ENCODE peak calls at places on chromosomes 11 and 22, in five cellular contexts. L is PC-9, W is transverse colon, Q is choroid plexus epithelial cell, R is PC-3. U is an unnamed sample.
A peak's percentile ranks its signal among the peaks of the same experiment; 100 is the strongest.

GRCh38 chr11:1759851-1760220 is 3.9 kb downstream of the CTSD start:
- DNase-seq in L (no peak), W (no peak), Q (no peak), R (no peak), U (no peak)

GRCh38 chr22:42461511-42461910 is 29.3 kb upstream of the NFAM1 start:
- DNase-seq in L (peak; percentile 46), W (no peak), Q (no peak), R (no peak), U (no peak)

GRCh38 chr11:120096756-120097191 is 41.1 kb downstream of the TRIM29 start:
- DNase-seq in L (no peak), W (no peak), Q (no peak), R (no peak), U (no peak)

GRCh38 chr11:69233761-69234136 is 60.2 kb upstream of the MYEOV start:
- DNase-seq in L (no peak), W (no peak), Q (no peak), R (no peak), U (no peak)

GRCh38 chr22:32518848-32519247 is 44.2 kb downstream of the FBXO7 start:
- DNase-seq in L (peak; percentile 34), W (no peak), Q (no peak), R (peak; percentile 6), U (no peak)

GRCh38 chr22:19523240-19524169 is 705 bp downstream of the CLDN5 start:
- DNase-seq in L (no peak), W (no peak), Q (peak; percentile 47), R (no peak), U (no peak)

GRCh38 chr22:37638351-37639069 is 959 bp upstream of the SH3BP1 start:
- DNase-seq in L (no peak), W (peak; percentile 85), Q (no peak), R (no peak), U (no peak)

GRCh38 chr11:1295086-1295485 is 14.3 kb downstream of the TOLLIP start:
- DNase-seq in L (no peak), W (peak; percentile 7), Q (no peak), R (no peak), U (no peak)

GRCh38 chr11:133967599-133968238 is 11.0 kb upstream of the IGSF9B start:
- DNase-seq in L (no peak), W (no peak), Q (no peak), R (no peak), U (no peak)

GRCh38 chr11:116911981-116912734 is 74.7 kb upstream of the APOA1 start:
- DNase-seq in L (no peak), W (no peak), Q (no peak), R (no peak), U (no peak)

GRCh38 chr11:75240381-75241035 is at the start of gene TPBGL:
- DNase-seq in L (no peak), W (no peak), Q (peak; percentile 21), R (no peak), U (peak; percentile 18)

GRCh38 chr11:108111126-108111525 is 10.2 kb upstream of the ACAT1 start:
- DNase-seq in L (no peak), W (no peak), Q (no peak), R (no peak), U (no peak)

GRCh38 chr11:70662691-70663098 is 264.4 kb downstream of the CTTN start:
- DNase-seq in L (no peak), W (no peak), Q (no peak), R (no peak), U (no peak)

GRCh38 chr11:117175104-117175503 is 3.4 kb upstream of the SIDT2 start:
- DNase-seq in L (no peak), W (no peak), Q (no peak), R (no peak), U (no peak)

GRCh38 chr11:1130276-1131032 is 27.3 kb upstream of the MUC5AC start:
- DNase-seq in L (no peak), W (peak; percentile 6), Q (no peak), R (no peak), U (no peak)

GRCh38 chr11:36753960-36754359 is 155.9 kb upstream of the RAG2 start:
- DNase-seq in L (no peak), W (no peak), Q (no peak), R (no peak), U (no peak)

GRCh38 chr11:36751996-36752395 is 154.0 kb upstream of the RAG2 start:
- DNase-seq in L (no peak), W (no peak), Q (no peak), R (no peak), U (no peak)

GRCh38 chr11:36748856-36749255 is 150.8 kb upstream of the RAG2 start:
- DNase-seq in L (no peak), W (no peak), Q (no peak), R (no peak), U (no peak)

GRCh38 chr11:36750349-36750748 is 152.3 kb upstream of the RAG2 start:
- DNase-seq in L (no peak), W (no peak), Q (no peak), R (no peak), U (no peak)

DNA sequence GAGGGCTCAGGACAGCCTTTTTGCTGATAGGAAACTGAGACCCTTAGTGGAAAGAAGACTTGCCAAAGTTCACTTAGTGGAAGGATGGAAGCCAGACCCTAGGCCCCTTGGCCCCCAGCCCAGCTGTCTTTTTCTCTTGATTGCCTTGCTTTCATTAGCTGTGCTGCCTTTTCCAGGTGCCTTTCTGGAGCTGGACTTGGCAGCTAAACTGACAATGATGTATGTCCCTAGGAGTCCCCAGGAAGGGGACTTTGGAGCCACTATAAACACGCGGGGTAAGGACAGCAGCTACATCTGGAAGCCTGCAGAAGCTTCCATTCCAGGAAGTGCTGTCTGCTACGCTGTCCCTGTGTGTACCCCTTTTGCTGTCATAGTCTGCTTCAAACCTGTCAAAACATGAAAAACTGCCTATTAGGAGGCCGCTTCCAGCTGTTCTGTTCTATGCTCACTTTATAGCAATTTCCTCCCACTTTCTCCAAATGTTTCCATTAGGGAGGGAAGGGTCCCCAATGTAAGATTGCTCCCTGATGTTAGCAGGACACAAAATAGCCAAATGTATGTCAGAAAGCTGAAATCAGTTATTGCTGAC is 153.3 kb upstream of the RAG2 start:
- DNase-seq in L (no peak), W (no peak), Q (no peak), R (no peak), U (no peak)
- TF ChIP-seq CTCF in L (no peak), W (no peak), Q (no peak), R (no peak), U (no peak)

GRCh38 chr11:66637557-66638176 is 836 bp upstream of the RBM4 start:
- DNase-seq in L (no peak), W (no peak), Q (no peak), R (no peak), U (no peak)
- TF ChIP-seq CTCF in L (no peak), W (no peak), Q (no peak), R (no peak), U (no peak)

GRCh38 chr11:10648896-10649295 is 44.7 kb downstream of the IRAG1 start:
- DNase-seq in L (no peak), W (no peak), Q (no peak), R (no peak), U (no peak)
- TF ChIP-seq CTCF in L (no peak), W (no peak), Q (no peak), R (no peak), U (no peak)

DNA sequence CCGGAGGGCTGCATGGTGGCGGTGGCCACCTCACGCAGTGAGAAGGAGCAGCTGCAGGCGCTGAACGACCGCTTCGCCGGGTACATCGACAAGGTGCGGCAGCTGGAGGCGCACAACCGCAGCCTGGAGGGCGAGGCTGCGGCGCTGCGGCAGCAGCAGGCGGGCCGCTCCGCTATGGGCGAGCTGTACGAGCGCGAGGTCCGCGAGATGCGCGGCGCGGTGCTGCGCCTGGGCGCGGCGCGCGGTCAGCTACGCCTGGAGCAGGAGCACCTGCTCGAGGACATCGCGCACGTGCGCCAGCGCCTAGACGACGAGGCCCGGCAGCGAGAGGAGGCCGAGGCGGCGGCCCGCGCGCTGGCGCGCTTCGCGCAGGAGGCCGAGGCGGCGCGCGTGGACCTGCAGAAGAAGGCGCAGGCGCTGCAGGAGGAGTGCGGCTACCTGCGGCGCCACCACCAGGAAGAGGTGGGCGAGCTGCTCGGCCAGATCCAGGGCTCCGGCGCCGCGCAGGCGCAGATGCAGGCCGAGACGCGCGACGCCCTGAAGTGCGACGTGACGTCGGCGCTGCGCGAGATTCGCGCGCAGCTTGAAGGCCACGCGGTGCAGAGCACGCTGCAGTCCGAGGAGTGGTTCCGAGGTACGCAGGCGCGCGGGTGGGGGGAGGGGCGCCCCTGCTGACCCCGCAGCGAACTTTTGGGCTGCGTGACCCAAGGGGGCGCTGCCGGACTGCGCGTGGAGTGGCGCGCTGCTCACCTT is 670 bp downstream of the NEFH start:
- DNase-seq in L (peak; percentile 64), W (no peak), Q (peak; percentile 71), R (no peak), U (no peak)
- TF ChIP-seq CTCF in L (no peak), W (no peak), Q (no peak), R (no peak), U (no peak)